ENCODE peak calls at places on chromosome 14, in ten cellular contexts. One of them, this sample, is unnamed.

GRCh38 chr14:105537580-105538474 is 11.4 kb downstream of the TMEM121 start:
- DNase-seq in KG1: no peak
- DNase-seq in nephron progenitor cell: peak
- DNase-seq in LoVo: peak
- DNase-seq in breast epithelium: peak
- DNase-seq in Caki2: peak
- DNase-seq in posterior cingulate gyrus: peak
- DNase-seq in choroid plexus epithelial cell: peak
- DNase-seq in right cardiac atrium: peak
- DNase-seq in CD8-positive, alpha-beta T cell: peak
- DNase-seq in this sample: peak

GRCh38 chr14:23045419-23046357 is 3.7 kb downstream of the PSMB11 start:
- DNase-seq in nephron progenitor cell: no peak
- DNase-seq in Caki2: no peak
- DNase-seq in breast epithelium: no peak
- DNase-seq in CD8-positive, alpha-beta T cell: no peak
- DNase-seq in choroid plexus epithelial cell: no peak
- DNase-seq in posterior cingulate gyrus: no peak
- DNase-seq in LoVo: no peak
- DNase-seq in KG1: no peak
- DNase-seq in right cardiac atrium: no peak
- DNase-seq in this sample: no peak

GRCh38 chr14:23128969-23129758 is 10.1 kb upstream of the CEBPE start:
- DNase-seq in Caki2: no peak
- DNase-seq in choroid plexus epithelial cell: no peak
- DNase-seq in KG1: no peak
- DNase-seq in nephron progenitor cell: no peak
- DNase-seq in breast epithelium: no peak
- DNase-seq in CD8-positive, alpha-beta T cell: no peak
- DNase-seq in posterior cingulate gyrus: no peak
- DNase-seq in right cardiac atrium: no peak
- DNase-seq in LoVo: no peak
- DNase-seq in this sample: no peak

GRCh38 chr14:29858299-29858698 is 69.3 kb downstream of the PRKD1 start:
- DNase-seq in Caki2: no peak
- DNase-seq in KG1: no peak
- DNase-seq in posterior cingulate gyrus: no peak
- DNase-seq in choroid plexus epithelial cell: peak
- DNase-seq in right cardiac atrium: no peak
- DNase-seq in CD8-positive, alpha-beta T cell: no peak
- DNase-seq in nephron progenitor cell: no peak
- DNase-seq in breast epithelium: no peak
- DNase-seq in LoVo: no peak
- DNase-seq in this sample: no peak

GRCh38 chr14:76782115-76782884 is 21.0 kb downstream of the VASH1 start:
- DNase-seq in CD8-positive, alpha-beta T cell: no peak
- DNase-seq in right cardiac atrium: no peak
- DNase-seq in KG1: no peak
- DNase-seq in breast epithelium: no peak
- DNase-seq in LoVo: no peak
- DNase-seq in posterior cingulate gyrus: no peak
- DNase-seq in Caki2: no peak
- DNase-seq in nephron progenitor cell: no peak
- DNase-seq in choroid plexus epithelial cell: no peak
- DNase-seq in this sample: no peak

GRCh38 chr14:101405931-101406330 is 155.4 kb upstream of the DIO3 start:
- DNase-seq in posterior cingulate gyrus: no peak
- DNase-seq in right cardiac atrium: no peak
- DNase-seq in KG1: no peak
- DNase-seq in nephron progenitor cell: no peak
- DNase-seq in breast epithelium: no peak
- DNase-seq in LoVo: no peak
- DNase-seq in CD8-positive, alpha-beta T cell: no peak
- DNase-seq in choroid plexus epithelial cell: no peak
- DNase-seq in Caki2: no peak
- DNase-seq in this sample: no peak

GRCh38 chr14:36313898-36314297 is 6.5 kb downstream of the MBIP start:
- DNase-seq in KG1: no peak
- DNase-seq in posterior cingulate gyrus: no peak
- DNase-seq in breast epithelium: no peak
- DNase-seq in CD8-positive, alpha-beta T cell: no peak
- DNase-seq in Caki2: no peak
- DNase-seq in LoVo: no peak
- DNase-seq in nephron progenitor cell: no peak
- DNase-seq in choroid plexus epithelial cell: peak
- DNase-seq in right cardiac atrium: no peak
- DNase-seq in this sample: no peak

GRCh38 chr14:91164676-91165075 is 50.8 kb downstream of the DGLUCY start:
- DNase-seq in right cardiac atrium: no peak
- DNase-seq in KG1: no peak
- DNase-seq in posterior cingulate gyrus: peak
- DNase-seq in nephron progenitor cell: no peak
- DNase-seq in CD8-positive, alpha-beta T cell: no peak
- DNase-seq in Caki2: no peak
- DNase-seq in choroid plexus epithelial cell: no peak
- DNase-seq in LoVo: no peak
- DNase-seq in breast epithelium: peak
- DNase-seq in this sample: no peak

GRCh38 chr14:90795744-90796143 is 20.5 kb downstream of the TTC7B start:
- DNase-seq in KG1: no peak
- DNase-seq in choroid plexus epithelial cell: peak
- DNase-seq in LoVo: no peak
- DNase-seq in posterior cingulate gyrus: peak
- DNase-seq in Caki2: peak
- DNase-seq in nephron progenitor cell: no peak
- DNase-seq in breast epithelium: no peak
- DNase-seq in CD8-positive, alpha-beta T cell: no peak
- DNase-seq in right cardiac atrium: no peak
- DNase-seq in this sample: peak

GRCh38 chr14:37546621-37547447 is 48.2 kb downstream of the FOXA1 start:
- DNase-seq in CD8-positive, alpha-beta T cell: no peak
- DNase-seq in breast epithelium: no peak
- DNase-seq in choroid plexus epithelial cell: peak
- DNase-seq in Caki2: peak
- DNase-seq in right cardiac atrium: no peak
- DNase-seq in nephron progenitor cell: no peak
- DNase-seq in KG1: no peak
- DNase-seq in LoVo: peak
- DNase-seq in posterior cingulate gyrus: no peak
- DNase-seq in this sample: peak

GRCh38 chr14:102262894-102263462 is 42.0 kb downstream of the MOK start:
- DNase-seq in Caki2: peak
- DNase-seq in CD8-positive, alpha-beta T cell: no peak
- DNase-seq in nephron progenitor cell: peak
- DNase-seq in breast epithelium: no peak
- DNase-seq in KG1: no peak
- DNase-seq in right cardiac atrium: no peak
- DNase-seq in choroid plexus epithelial cell: no peak
- DNase-seq in LoVo: no peak
- DNase-seq in posterior cingulate gyrus: no peak
- DNase-seq in this sample: peak

GRCh38 chr14:68249534-68250517 is 430.2 kb downstream of the RAD51B start:
- DNase-seq in CD8-positive, alpha-beta T cell: no peak
- DNase-seq in breast epithelium: no peak
- DNase-seq in KG1: no peak
- DNase-seq in choroid plexus epithelial cell: peak
- DNase-seq in LoVo: peak
- DNase-seq in posterior cingulate gyrus: no peak
- DNase-seq in nephron progenitor cell: peak
- DNase-seq in Caki2: no peak
- DNase-seq in right cardiac atrium: no peak
- DNase-seq in this sample: peak

GRCh38 chr14:87615822-87616679 is 376.9 kb downstream of the GALC start:
- DNase-seq in breast epithelium: no peak
- DNase-seq in CD8-positive, alpha-beta T cell: no peak
- DNase-seq in choroid plexus epithelial cell: peak
- DNase-seq in nephron progenitor cell: peak
- DNase-seq in LoVo: peak
- DNase-seq in posterior cingulate gyrus: peak
- DNase-seq in Caki2: peak
- DNase-seq in KG1: peak
- DNase-seq in right cardiac atrium: peak
- DNase-seq in this sample: peak

GRCh38 chr14:92386637-92387036 is 63.7 kb downstream of the SLC24A4 start:
- DNase-seq in CD8-positive, alpha-beta T cell: no peak
- DNase-seq in nephron progenitor cell: no peak
- DNase-seq in LoVo: no peak
- DNase-seq in choroid plexus epithelial cell: no peak
- DNase-seq in breast epithelium: no peak
- DNase-seq in posterior cingulate gyrus: no peak
- DNase-seq in KG1: no peak
- DNase-seq in Caki2: no peak
- DNase-seq in right cardiac atrium: no peak
- DNase-seq in this sample: no peak

GRCh38 chr14:94179244-94179643 is 5.1 kb downstream of the PPP4R4 start:
- DNase-seq in posterior cingulate gyrus: no peak
- DNase-seq in choroid plexus epithelial cell: no peak
- DNase-seq in LoVo: no peak
- DNase-seq in Caki2: no peak
- DNase-seq in KG1: no peak
- DNase-seq in nephron progenitor cell: no peak
- DNase-seq in right cardiac atrium: no peak
- DNase-seq in CD8-positive, alpha-beta T cell: no peak
- DNase-seq in breast epithelium: no peak
- DNase-seq in this sample: no peak